ENCODE peak calls at places on chromosomes 13 and 19, in four cellular contexts. B is heart right ventricle, S is endodermal cell, K is H1. N is an unnamed sample.

GRCh38 chr19:44658069-44658727 is 13.1 kb upstream of the CEACAM19 start:
- DNase-seq in K (no peak), B (no peak), S (no peak), N (no peak)

GRCh38 chr19:18659281-18660050 is 22.6 kb downstream of the KLHL26 start:
- DNase-seq in B (peak; percentile 66), S (peak; percentile 42), K (no peak), N (no peak)

GRCh38 chr13:24152292-24153214 is 8.0 kb upstream of the SPATA13 start:
- DNase-seq in B (no peak), K (no peak), S (peak; percentile 69), N (no peak)

GRCh38 chr13:26679945-26680516 is 80.6 kb downstream of the GPR12 start:
- DNase-seq in B (no peak), S (peak; percentile 62), K (no peak), N (no peak)

GRCh38 chr13:72004236-72004635 is 137.2 kb upstream of the DACH1 start:
- DNase-seq in B (no peak), S (no peak), K (no peak), N (no peak)

GRCh38 chr19:8702350-8702749 is 3.8 kb upstream of the ACTL9 start:
- DNase-seq in K (no peak), B (no peak), S (no peak), N (no peak)

GRCh38 chr13:65292488-65292901 is 1937.6 kb downstream of the PCDH9 start:
- DNase-seq in S (peak; percentile 72), K (no peak), B (no peak), N (no peak)

GRCh38 chr13:33745370-33746324 is 72.3 kb upstream of the RFC3 start:
- DNase-seq in K (no peak), B (no peak), S (no peak), N (no peak)

GRCh38 chr13:28718186-28718537 is 608 bp downstream of the SLC46A3 start:
- DNase-seq in B (no peak), K (no peak), S (no peak), N (no peak)

GRCh38 chr13:71968025-71968424 is 101.0 kb upstream of the DACH1 start:
- DNase-seq in K (no peak), S (peak; percentile 70), B (no peak), N (no peak)

GRCh38 chr19:38597075-38597474 is 20.7 kb downstream of the MAP4K1 start:
- DNase-seq in S (no peak), K (peak; percentile 63), B (no peak), N (no peak)

GRCh38 chr19:16444273-16444597 is 27.5 kb downstream of the EPS15L1 start:
- DNase-seq in S (no peak), K (no peak), B (no peak), N (no peak)

GRCh38 chr13:27533155-27533643 is 82.8 kb upstream of the MTIF3 start:
- DNase-seq in S (peak; percentile 96), K (peak; percentile 94), B (peak; percentile 90), N (peak; percentile 94)

DNA sequence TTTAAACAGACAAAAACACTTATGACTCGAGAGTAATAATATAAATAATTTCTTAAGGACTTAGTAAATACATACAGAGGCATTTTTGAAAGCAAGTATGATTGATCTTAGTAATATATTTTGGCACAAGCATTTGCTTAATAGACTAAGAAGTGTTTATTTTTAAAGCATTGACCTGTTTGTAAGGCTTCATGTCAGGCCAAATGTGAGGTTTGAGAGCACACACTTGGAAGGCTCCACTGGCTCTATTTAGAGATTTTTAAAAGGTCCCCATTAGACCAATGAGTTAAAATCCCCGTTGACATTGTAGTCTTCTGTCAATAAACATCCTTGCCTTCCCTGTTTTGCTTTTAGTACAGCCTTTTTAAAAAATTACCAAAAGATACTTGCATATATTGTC is 50.4 kb downstream of the ATP8A2 start:
- DNase-seq in S (no peak), K (no peak), B (no peak), N (no peak)
- H3K9me3 ChIP-seq in S (peaks cover 4% of the 10 kb centered on the region), K (peaks cover 4% of the 10 kb centered on the region), B (no peaks in the 10 kb centered on the region), N (no peaks in the 10 kb centered on the region)

GRCh38 chr13:42720116-42720857 is 61.1 kb upstream of the FAM216B start:
- DNase-seq in K (no peak), B (no peak), S (no peak), N (no peak)
- TF ChIP-seq CTCF in K (no peak), B (no peak), S (no peak), N (no peak)

GRCh38 chr19:22893855-22894270 is 61.8 kb downstream of the ZNF723 start:
- DNase-seq in K (no peak), B (no peak), S (no peak), N (no peak)
- H3K9me3 ChIP-seq in K (peaks cover 31% of the 10 kb centered on the region), B (peaks cover 10% of the 10 kb centered on the region), S (peaks cover 56% of the 10 kb centered on the region), N (no peaks in the 10 kb centered on the region)

DNA sequence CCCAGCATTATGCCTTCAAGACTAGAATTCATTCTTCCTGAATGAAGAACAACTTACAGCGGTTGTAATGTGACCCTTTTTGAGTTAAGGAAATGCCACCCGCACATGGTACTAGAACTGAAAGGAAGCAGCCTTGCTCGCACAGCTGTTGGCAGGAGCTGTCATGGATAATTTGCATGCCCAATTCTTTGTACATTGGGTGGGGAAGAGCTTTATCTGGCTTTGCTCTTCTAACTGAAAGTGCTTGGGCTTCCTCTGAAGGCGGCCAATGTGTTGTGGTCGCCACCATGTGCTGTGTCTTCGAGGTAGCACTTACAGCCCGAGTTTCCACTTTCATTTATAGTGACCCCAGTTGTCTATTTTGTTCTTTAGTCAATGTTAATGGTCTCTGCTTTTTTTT is 3.4 kb downstream of the CCNE1 start:
- DNase-seq in S (no peak), B (no peak), K (no peak), N (no peak)
- TF ChIP-seq CTCF in S (no peak), B (no peak), K (no peak), N (no peak)

DNA sequence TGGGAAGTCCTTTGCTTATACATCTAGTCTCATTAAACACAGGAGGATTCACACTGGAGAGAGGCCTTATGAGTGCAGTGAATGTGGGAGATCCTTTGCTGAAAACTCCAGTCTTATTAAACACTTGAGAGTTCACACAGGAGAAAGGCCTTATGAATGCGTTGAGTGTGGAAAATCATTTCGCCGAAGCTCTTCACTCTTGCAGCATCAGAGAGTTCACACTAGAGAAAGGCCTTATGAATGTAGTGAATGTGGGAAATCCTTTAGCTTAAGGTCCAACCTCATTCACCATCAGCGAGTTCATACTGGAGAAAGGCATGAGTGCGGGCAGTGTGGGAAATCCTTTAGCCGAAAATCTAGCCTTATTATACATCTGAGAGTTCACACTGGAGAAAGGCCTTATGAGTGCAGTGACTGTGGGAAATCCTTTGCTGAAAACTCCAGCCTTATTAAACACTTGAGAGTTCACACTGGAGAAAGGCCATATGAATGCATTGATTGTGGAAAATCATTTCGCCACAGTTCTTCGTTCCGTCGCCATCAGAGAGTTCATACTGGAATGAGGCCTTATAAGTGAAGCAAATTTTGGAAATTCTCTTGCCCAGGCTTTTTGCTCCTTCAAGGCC is 9.9 kb downstream of the ZNF586 start:
- DNase-seq in K (no peak), B (no peak), S (no peak), N (no peak)
- H3K9me3 ChIP-seq in K (peaks cover 9% of the 10 kb centered on the region), B (peaks cover 31% of the 10 kb centered on the region), S (peaks cover 14% of the 10 kb centered on the region), N (peaks cover 39% of the 10 kb centered on the region)

GRCh38 chr13:30415430-30416030 is 6.8 kb upstream of the UBE2L5 start:
- DNase-seq in K (no peak), S (no peak), B (no peak), N (no peak)
- TF ChIP-seq CTCF in K (no peak), S (no peak), B (no peak), N (no peak)

GRCh38 chr19:19663292-19664120 is at the start of gene ATP13A1:
- DNase-seq in S (peak; percentile 98), K (peak; percentile 92), B (peak; percentile 95), N (peak; percentile 99)

GRCh38 chr19:19661141-19661674 is 2.3 kb downstream of the ATP13A1 start:
- DNase-seq in S (no peak), B (no peak), K (peak; percentile 32), N (no peak)

GRCh38 chr19:19662866-19663291 is 597 bp downstream of the ATP13A1 start:
- DNase-seq in K (no peak), B (no peak), S (no peak), N (no peak)

GRCh38 chr19:19662344-19662743 is 1.1 kb downstream of the ATP13A1 start:
- DNase-seq in B (no peak), K (peak; percentile 34), S (no peak), N (no peak)

GRCh38 chr19:19661675-19662251 is 1.7 kb downstream of the ATP13A1 start:
- DNase-seq in K (peak; percentile 30), S (peak; percentile 62), B (no peak), N (no peak)
- H3K9me3 ChIP-seq in K (no peaks in the 10 kb centered on the region), S (no peaks in the 10 kb centered on the region), B (no peaks in the 10 kb centered on the region), N (no peaks in the 10 kb centered on the region)